ENCODE peak calls at places on chromosome 3, in nine cellular contexts. R, P, W, F, G, Y, E, D and U are unnamed samples.

GRCh38 chr3:30443756-30444673 is 162.4 kb upstream of the TGFBR2 start:
- DNase-seq in R (no peak), P (no peak), W (no peak), F (no peak), G (no peak), Y (no peak), E (no peak), D (no peak), U (no peak)

GRCh38 chr3:146747928-146748327 is 142.8 kb upstream of the PLSCR5 start:
- DNase-seq in R (no peak), P (no peak), W (peak), F (no peak), G (no peak), Y (peak), E (no peak), D (peak), U (no peak)

GRCh38 chr3:128168830-128169229 is 15.5 kb downstream of the EEFSEC start:
- DNase-seq in R (no peak), P (no peak), W (no peak), F (no peak), G (no peak), Y (no peak), E (no peak), D (no peak), U (no peak)

GRCh38 chr3:14124223-14124614 is 451 bp downstream of the CHCHD4 start:
- DNase-seq in R (peak), P (peak), W (peak), F (peak), G (peak), Y (peak), E (no peak), D (peak), U (no peak)

GRCh38 chr3:171125010-171125409 is 98.5 kb upstream of the SLC2A2 start:
- DNase-seq in R (no peak), P (no peak), W (no peak), F (no peak), G (no peak), Y (no peak), E (no peak), D (no peak), U (no peak)

GRCh38 chr3:66392966-66393485 is 107.8 kb downstream of the LRIG1 start:
- DNase-seq in R (no peak), P (no peak), W (no peak), F (no peak), G (no peak), Y (no peak), E (no peak), D (no peak), U (no peak)

GRCh38 chr3:113954091-113954685 is 6.4 kb downstream of the ZDHHC23 start:
- DNase-seq in R (no peak), P (no peak), W (no peak), F (no peak), G (no peak), Y (no peak), E (no peak), D (no peak), U (no peak)

GRCh38 chr3:176275538-176275937 is 921.7 kb downstream of the TBL1XR1 start:
- DNase-seq in R (no peak), P (no peak), W (no peak), F (no peak), G (no peak), Y (no peak), E (no peak), D (no peak), U (no peak)

GRCh38 chr3:158094917-158095301 is 11.3 kb downstream of the SHOX2 start:
- DNase-seq in R (no peak), P (no peak), W (no peak), F (no peak), G (no peak), Y (no peak), E (no peak), D (no peak), U (no peak)

GRCh38 chr3:127959873-127960272 is 44.8 kb downstream of the KBTBD12 start:
- DNase-seq in R (no peak), P (no peak), W (peak), F (no peak), G (no peak), Y (peak), E (no peak), D (peak), U (no peak)

GRCh38 chr3:197356275-197356674 is 57.9 kb upstream of the DLG1 start:
- DNase-seq in R (no peak), P (peak), W (no peak), F (no peak), G (no peak), Y (no peak), E (no peak), D (no peak), U (no peak)

GRCh38 chr3:52354676-52355075 is 38.6 kb downstream of the DNAH1 start:
- DNase-seq in R (no peak), P (no peak), W (no peak), F (no peak), G (no peak), Y (no peak), E (no peak), D (no peak), U (no peak)

GRCh38 chr3:10933958-10934481 is 58.5 kb upstream of the SLC6A1 start:
- DNase-seq in R (no peak), P (no peak), W (no peak), F (no peak), G (no peak), Y (peak), E (no peak), D (no peak), U (no peak)